ENCODE peak calls at places on chromosome X, in seven cellular contexts. V, I, D, T, C, B and Q are unnamed samples.

GRCh38 chrX:46381630-46382029 is 163.6 kb downstream of the ZNF674 start:
- DNase-seq in V (peak; percentile 13), I (no peak), D (no peak), T (no peak), C (no peak), B (no peak), Q (no peak)

GRCh38 chrX:40496728-40497127 is 84.0 kb upstream of the ATP6AP2 start:
- DNase-seq in V (peak; percentile 40), I (peak; percentile 33), D (no peak), T (no peak), C (no peak), B (no peak), Q (peak; percentile 20)

GRCh38 chrX:109872021-109872730 is 130.7 kb upstream of the TMEM164 start:
- DNase-seq in V (no peak), I (peak; percentile 97), D (peak; percentile 92), T (no peak), C (no peak), B (no peak), Q (peak; percentile 66)

GRCh38 chrX:38595801-38596200 is 34.5 kb downstream of the TSPAN7 start:
- DNase-seq in V (no peak), I (no peak), D (no peak), T (no peak), C (no peak), B (no peak), Q (no peak)

GRCh38 chrX:145910017-145910416 is 92.4 kb downstream of the SLITRK2 start:
- DNase-seq in V (no peak), I (peak; percentile 0), D (no peak), T (no peak), C (no peak), B (no peak), Q (no peak)

GRCh38 chrX:51281758-51282318 is 50.8 kb upstream of the NUDT10 start:
- DNase-seq in V (no peak), I (no peak), D (no peak), T (no peak), C (no peak), B (no peak), Q (no peak)

GRCh38 chrX:104343408-104344129 is 88.8 kb upstream of the ESX1 start:
- DNase-seq in V (peak; percentile 72), I (peak; percentile 74), D (peak; percentile 49), T (no peak), C (no peak), B (no peak), Q (peak; percentile 72)

GRCh38 chrX:135345328-135345645 is 36.0 kb downstream of the ETDC start:
- DNase-seq in V (peak; percentile 26), I (peak; percentile 62), D (no peak), T (peak; percentile 27), C (peak; percentile 57), B (peak; percentile 48), Q (no peak)

GRCh38 chrX:71652405-71652804 is 14.9 kb upstream of the LOC101059915 start:
- DNase-seq in V (peak; percentile 64), I (peak; percentile 57), D (peak; percentile 30), T (peak; percentile 1), C (no peak), B (no peak), Q (peak; percentile 29)

GRCh38 chrX:5876984-5877655 is 351.5 kb downstream of the NLGN4X start:
- DNase-seq in V (peak; percentile 68), I (no peak), D (no peak), T (peak; percentile 0), C (peak; percentile 38), B (no peak), Q (peak; percentile 1)

GRCh38 chrX:122850326-122850725 is 333.8 kb upstream of the GRIA3 start:
- DNase-seq in V (no peak), I (no peak), D (no peak), T (no peak), C (no peak), B (no peak), Q (no peak)

GRCh38 chrX:38649674-38650647 is 88.6 kb downstream of the TSPAN7 start:
- DNase-seq in V (no peak), I (no peak), D (no peak), T (no peak), C (no peak), B (peak; percentile 14), Q (no peak)

GRCh38 chrX:71936632-71937031 is 26.0 kb downstream of the NHSL2 start:
- DNase-seq in V (no peak), I (no peak), D (no peak), T (no peak), C (no peak), B (no peak), Q (no peak)